ENCODE peak calls at places on chromosomes 3 and 15, in five cellular contexts. One of them, this sample, is unnamed.

GRCh38 chr15:69289312-69290146 is 9.2 kb upstream of the PAQR5 start:
- DNase-seq in fibroblast of lung: no peak
- DNase-seq in tibial artery: no peak
- DNase-seq in DND-41: no peak
- DNase-seq in heart left ventricle: no peak
- DNase-seq in this sample: no peak

GRCh38 chr3:117322866-117323265 is 613.3 kb downstream of the TUSC7 start:
- DNase-seq in heart left ventricle: no peak
- DNase-seq in fibroblast of lung: peak; percentile 29
- DNase-seq in DND-41: peak; percentile 3
- DNase-seq in tibial artery: no peak
- DNase-seq in this sample: no peak

GRCh38 chr3:56858331-56858730 is 56.6 kb upstream of the ARHGEF3 start:
- DNase-seq in fibroblast of lung: no peak
- DNase-seq in DND-41: peak; percentile 60
- DNase-seq in heart left ventricle: no peak
- DNase-seq in tibial artery: no peak
- DNase-seq in this sample: no peak

GRCh38 chr15:60933914-60934885 is 294.9 kb downstream of the RORA start:
- DNase-seq in heart left ventricle: no peak
- DNase-seq in fibroblast of lung: peak; percentile 21
- DNase-seq in tibial artery: no peak
- DNase-seq in DND-41: peak; percentile 9
- DNase-seq in this sample: no peak

GRCh38 chr3:88986834-88987233 is 120.6 kb upstream of the EPHA3 start:
- DNase-seq in heart left ventricle: no peak
- DNase-seq in fibroblast of lung: peak; percentile 72
- DNase-seq in DND-41: no peak
- DNase-seq in tibial artery: no peak
- DNase-seq in this sample: peak; percentile 18

GRCh38 chr15:66702770-66703539 is 919 bp downstream of the SMAD6 start:
- DNase-seq in tibial artery: no peak
- DNase-seq in fibroblast of lung: peak; percentile 36
- DNase-seq in heart left ventricle: no peak
- DNase-seq in DND-41: peak; percentile 38
- DNase-seq in this sample: peak; percentile 60

GRCh38 chr3:40190056-40190455 is 119.5 kb upstream of the EIF1B start:
- DNase-seq in heart left ventricle: no peak
- DNase-seq in tibial artery: no peak
- DNase-seq in DND-41: no peak
- DNase-seq in fibroblast of lung: no peak
- DNase-seq in this sample: no peak

GRCh38 chr15:66186049-66186825 is 67.3 kb downstream of the MEGF11 start:
- DNase-seq in DND-41: no peak
- DNase-seq in fibroblast of lung: peak; percentile 40
- DNase-seq in tibial artery: no peak
- DNase-seq in heart left ventricle: no peak
- DNase-seq in this sample: peak; percentile 77

GRCh38 chr3:183210341-183210740 is 42.7 kb upstream of the B3GNT5 start:
- DNase-seq in fibroblast of lung: no peak
- DNase-seq in DND-41: no peak
- DNase-seq in tibial artery: no peak
- DNase-seq in heart left ventricle: no peak
- DNase-seq in this sample: no peak

GRCh38 chr3:155326901-155327300 is 33.4 kb upstream of the STRIT1 start:
- DNase-seq in fibroblast of lung: no peak
- DNase-seq in tibial artery: no peak
- DNase-seq in heart left ventricle: no peak
- DNase-seq in DND-41: no peak
- DNase-seq in this sample: no peak

GRCh38 chr3:194808709-194809108 is 123.0 kb downstream of the FAM43A start:
- DNase-seq in DND-41: no peak
- DNase-seq in heart left ventricle: no peak
- DNase-seq in fibroblast of lung: peak; percentile 45
- DNase-seq in tibial artery: no peak
- DNase-seq in this sample: no peak

GRCh38 chr3:98522538-98523281 is at the start of gene CLDND1:
- DNase-seq in fibroblast of lung: peak; percentile 96
- DNase-seq in tibial artery: peak; percentile 98
- DNase-seq in DND-41: peak; percentile 97
- DNase-seq in heart left ventricle: peak; percentile 98
- DNase-seq in this sample: peak; percentile 99

GRCh38 chr3:46693038-46693896 is at the start of gene ALS2CL:
- DNase-seq in tibial artery: peak; percentile 47
- DNase-seq in DND-41: no peak
- DNase-seq in fibroblast of lung: peak; percentile 6
- DNase-seq in heart left ventricle: peak; percentile 72
- DNase-seq in this sample: peak; percentile 95

GRCh38 chr3:159239054-159239453 is 437.2 kb downstream of the MFSD1 start:
- DNase-seq in DND-41: no peak
- DNase-seq in fibroblast of lung: peak; percentile 67
- DNase-seq in tibial artery: no peak
- DNase-seq in heart left ventricle: no peak
- DNase-seq in this sample: no peak

GRCh38 chr15:94229591-94230365 is 1.6 kb upstream of the MCTP2 start:
- DNase-seq in heart left ventricle: no peak
- DNase-seq in fibroblast of lung: no peak
- DNase-seq in tibial artery: no peak
- DNase-seq in DND-41: peak; percentile 58
- DNase-seq in this sample: no peak

GRCh38 chr3:171284308-171285075 is 175.7 kb downstream of the TNIK start:
- DNase-seq in tibial artery: peak; percentile 80
- DNase-seq in fibroblast of lung: peak; percentile 98
- DNase-seq in heart left ventricle: peak; percentile 48
- DNase-seq in DND-41: no peak
- DNase-seq in this sample: peak; percentile 81

GRCh38 chr3:23637339-23637738 is 168.4 kb upstream of the UBE2E1 start:
- DNase-seq in DND-41: no peak
- DNase-seq in heart left ventricle: no peak
- DNase-seq in tibial artery: no peak
- DNase-seq in fibroblast of lung: no peak
- DNase-seq in this sample: no peak

GRCh38 chr3:41267975-41268640 is 68.8 kb downstream of the CTNNB1 start:
- DNase-seq in DND-41: no peak
- DNase-seq in tibial artery: no peak
- DNase-seq in heart left ventricle: no peak
- DNase-seq in fibroblast of lung: peak; percentile 95
- DNase-seq in this sample: peak; percentile 94

DNA sequence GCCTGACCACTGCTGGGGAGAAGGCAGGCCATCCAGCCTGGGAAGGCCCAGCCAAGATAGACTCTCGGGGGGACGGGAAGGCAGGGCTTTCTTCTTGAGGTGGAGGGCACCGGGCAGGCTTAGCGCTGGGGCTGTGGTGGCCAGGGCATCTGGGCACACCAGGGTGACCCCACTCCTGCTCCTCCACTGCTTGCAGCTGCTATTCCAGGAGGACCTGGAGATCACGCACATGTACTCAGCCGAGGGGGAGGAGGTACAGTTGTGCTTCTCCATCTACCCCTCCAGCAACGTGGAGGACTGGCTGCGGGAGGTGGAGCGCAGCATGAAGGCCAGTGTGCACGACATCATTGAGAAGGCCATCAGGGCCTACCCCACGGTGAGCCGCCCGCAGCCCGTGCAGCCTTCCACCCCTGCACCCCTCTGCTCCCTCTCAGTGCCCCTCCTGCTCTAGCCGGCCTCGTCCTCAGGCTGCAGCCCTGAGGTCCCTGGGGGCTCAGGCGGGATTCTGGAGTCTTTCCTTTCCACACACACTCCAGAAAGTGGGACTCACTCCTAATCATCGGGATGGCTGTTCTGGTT is 42.3 kb downstream of the DNAH1 start:
- DNase-seq in heart left ventricle: peak; percentile 23
- DNase-seq in DND-41: no peak
- DNase-seq in tibial artery: no peak
- DNase-seq in fibroblast of lung: no peak
- DNase-seq in this sample: no peak
- TF ChIP-seq CTCF in heart left ventricle: no peak
- TF ChIP-seq CTCF in DND-41: no peak
- TF ChIP-seq CTCF in tibial artery: no peak
- TF ChIP-seq CTCF in fibroblast of lung: no peak
- TF ChIP-seq CTCF in this sample: no peak

DNA sequence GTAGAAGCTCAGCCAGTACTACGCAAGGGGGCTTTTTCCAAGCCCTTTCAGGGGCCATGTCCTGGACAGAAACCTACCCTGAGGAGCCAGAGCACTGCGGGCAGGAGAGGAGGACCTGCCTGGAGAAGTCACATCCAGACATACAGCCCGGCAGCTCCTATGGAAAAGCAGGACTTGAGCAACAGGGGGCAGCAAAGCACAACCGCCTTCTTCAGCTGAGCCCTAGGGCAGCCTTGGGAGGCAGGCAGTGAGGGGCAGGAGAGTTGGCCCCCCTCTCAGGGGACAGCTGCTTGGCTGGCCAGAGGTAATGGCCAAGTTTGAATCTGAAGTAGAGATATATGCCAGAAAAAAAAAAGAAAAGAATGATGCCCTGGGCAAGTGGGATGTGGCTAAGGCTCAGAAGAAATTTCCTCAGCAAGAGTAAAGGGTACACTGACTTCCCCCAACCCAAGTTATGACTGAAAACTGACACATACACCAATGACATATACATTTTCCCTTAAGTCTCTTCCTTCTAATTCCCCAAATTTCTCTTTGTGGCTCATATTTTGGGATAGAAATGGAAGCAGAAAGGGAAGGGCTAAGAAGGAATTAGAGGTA is 56.9 kb downstream of the CYP19A1 start:
- DNase-seq in tibial artery: peak; percentile 55
- DNase-seq in DND-41: peak; percentile 53
- DNase-seq in fibroblast of lung: peak; percentile 38
- DNase-seq in heart left ventricle: peak; percentile 71
- DNase-seq in this sample: peak; percentile 92
- TF ChIP-seq CTCF in tibial artery: peak; percentile 79
- TF ChIP-seq CTCF in DND-41: peak; percentile 65
- TF ChIP-seq CTCF in fibroblast of lung: peak; percentile 75
- TF ChIP-seq CTCF in heart left ventricle: peak; percentile 64
- TF ChIP-seq CTCF in this sample: peak; percentile 80

DNA sequence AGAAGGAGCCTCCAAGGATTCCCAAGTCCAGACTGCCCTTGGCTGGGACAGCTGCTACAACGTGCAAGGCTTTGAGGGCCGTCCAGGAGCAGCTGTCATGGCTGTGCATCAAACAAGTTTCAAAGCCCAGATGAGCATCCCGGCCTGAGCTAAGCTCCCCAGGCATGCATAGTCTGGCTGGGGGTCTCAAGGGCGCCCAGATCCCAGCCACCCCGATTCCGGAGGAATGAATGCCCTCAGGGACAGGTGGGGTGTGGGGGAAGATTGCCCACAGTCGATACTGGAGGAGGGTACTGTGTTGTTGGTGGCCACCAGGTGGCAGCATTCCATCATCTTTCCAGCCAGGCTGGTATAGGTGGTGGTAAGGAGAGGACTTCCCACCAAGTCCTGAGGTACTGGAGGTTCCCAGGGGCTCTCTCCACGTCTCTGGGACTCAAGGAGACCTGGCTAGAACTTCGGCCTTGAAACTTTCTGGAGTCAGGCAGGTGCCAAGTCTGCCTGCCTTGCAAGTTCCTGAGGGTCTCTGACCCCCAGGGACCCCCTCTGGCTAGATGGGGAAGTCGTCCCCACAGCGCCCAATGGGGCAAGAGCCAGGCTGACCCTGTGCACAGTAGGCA is 32.8 kb downstream of the RBM5 start:
- DNase-seq in heart left ventricle: peak; percentile 72
- DNase-seq in DND-41: peak; percentile 77
- DNase-seq in fibroblast of lung: peak; percentile 69
- DNase-seq in tibial artery: peak; percentile 57
- DNase-seq in this sample: peak; percentile 98
- TF ChIP-seq CTCF in heart left ventricle: peak; percentile 76
- TF ChIP-seq CTCF in DND-41: peak; percentile 95
- TF ChIP-seq CTCF in fibroblast of lung: peak; percentile 68
- TF ChIP-seq CTCF in tibial artery: peak; percentile 95
- TF ChIP-seq CTCF in this sample: peak; percentile 79

GRCh38 chr3:151086484-151087456 is 1.3 kb downstream of the MED12L start:
- DNase-seq in fibroblast of lung: peak; percentile 93
- DNase-seq in DND-41: peak; percentile 83
- DNase-seq in heart left ventricle: peak; percentile 77
- DNase-seq in tibial artery: peak; percentile 65
- DNase-seq in this sample: peak; percentile 99

GRCh38 chr3:151082880-151083838 is 2.3 kb upstream of the MED12L start:
- DNase-seq in DND-41: no peak
- DNase-seq in fibroblast of lung: no peak
- DNase-seq in tibial artery: no peak
- DNase-seq in heart left ventricle: no peak
- DNase-seq in this sample: no peak

GRCh38 chr3:151084893-151085226 is 604 bp upstream of the MED12L start:
- DNase-seq in heart left ventricle: no peak
- DNase-seq in tibial artery: no peak
- DNase-seq in fibroblast of lung: no peak
- DNase-seq in DND-41: no peak
- DNase-seq in this sample: peak; percentile 50

GRCh38 chr3:151085889-151086483 is 522 bp downstream of the MED12L start:
- DNase-seq in fibroblast of lung: peak; percentile 30
- DNase-seq in heart left ventricle: peak; percentile 26
- DNase-seq in DND-41: peak; percentile 35
- DNase-seq in tibial artery: no peak
- DNase-seq in this sample: peak; percentile 83

DNA sequence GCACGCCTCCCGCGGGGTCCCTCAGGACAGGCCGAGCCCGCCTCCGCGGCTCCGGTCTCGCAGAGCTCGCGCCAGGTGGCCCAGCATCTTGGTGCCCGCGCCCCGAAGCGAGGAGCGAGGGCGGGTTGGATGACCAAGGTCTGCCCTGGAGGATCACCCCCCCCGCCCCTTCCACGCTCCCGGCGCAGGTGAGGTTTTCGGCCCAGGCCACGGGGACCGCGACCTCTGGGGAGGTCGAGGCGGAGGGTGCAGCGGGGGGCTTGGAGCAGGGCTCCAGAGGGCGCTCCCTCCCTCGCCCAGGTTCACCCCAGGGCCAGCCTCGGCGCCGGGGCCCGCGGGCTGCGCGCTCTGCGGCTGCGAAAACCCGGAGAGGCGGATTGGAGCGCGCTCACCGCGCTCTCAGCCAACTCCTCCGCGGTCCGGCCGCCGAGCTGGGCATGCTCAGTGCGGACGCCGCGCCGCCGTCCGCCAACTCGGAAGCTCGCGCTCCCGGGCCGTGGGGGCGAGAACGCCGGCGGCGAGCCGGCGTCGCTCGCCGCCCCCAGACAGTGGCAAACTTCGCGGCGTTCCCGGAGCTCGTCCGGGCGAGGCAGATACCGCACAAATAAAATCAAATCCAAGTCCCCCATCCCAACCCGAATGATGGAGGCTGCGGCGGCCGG is at the start of gene MED12L:
- DNase-seq in DND-41: peak; percentile 74
- DNase-seq in heart left ventricle: peak; percentile 78
- DNase-seq in fibroblast of lung: peak; percentile 86
- DNase-seq in tibial artery: peak; percentile 45
- DNase-seq in this sample: peak; percentile 99
- TF ChIP-seq CTCF in DND-41: peak; percentile 58
- TF ChIP-seq CTCF in heart left ventricle: no peak
- TF ChIP-seq CTCF in fibroblast of lung: no peak
- TF ChIP-seq CTCF in tibial artery: no peak
- TF ChIP-seq CTCF in this sample: no peak